ENCODE peak calls at places on chromosomes 7 and 10, in four cellular contexts. One of them, this sample, is unnamed.

GRCh38 chr10:60237977-60238376 is 151.7 kb downstream of the ANK3 start:
- DNase-seq in CD8-positive, alpha-beta T cell: no peak
- DNase-seq in CD8-positive, alpha-beta memory T cell: no peak
- DNase-seq in foreskin fibroblast: peak
- DNase-seq in this sample: no peak

GRCh38 chr10:130018253-130018652 is 54.2 kb upstream of the EBF3 start:
- DNase-seq in CD8-positive, alpha-beta T cell: peak
- DNase-seq in CD8-positive, alpha-beta memory T cell: no peak
- DNase-seq in foreskin fibroblast: peak
- DNase-seq in this sample: no peak

GRCh38 chr7:150986099-150986512 is 4.7 kb upstream of the NOS3 start:
- DNase-seq in CD8-positive, alpha-beta T cell: peak
- DNase-seq in CD8-positive, alpha-beta memory T cell: no peak
- DNase-seq in foreskin fibroblast: peak
- DNase-seq in this sample: no peak

GRCh38 chr7:116239019-116239418 is 28.7 kb downstream of the TES start:
- DNase-seq in CD8-positive, alpha-beta T cell: no peak
- DNase-seq in CD8-positive, alpha-beta memory T cell: no peak
- DNase-seq in foreskin fibroblast: no peak
- DNase-seq in this sample: no peak

GRCh38 chr10:79260803-79261740 is 86.2 kb upstream of the PPIF start:
- DNase-seq in CD8-positive, alpha-beta T cell: no peak
- DNase-seq in CD8-positive, alpha-beta memory T cell: no peak
- DNase-seq in foreskin fibroblast: peak
- DNase-seq in this sample: no peak

GRCh38 chr7:6691609-6692106 is 15.1 kb downstream of the ZNF12 start:
- DNase-seq in CD8-positive, alpha-beta T cell: no peak
- DNase-seq in CD8-positive, alpha-beta memory T cell: no peak
- DNase-seq in foreskin fibroblast: no peak
- DNase-seq in this sample: no peak

GRCh38 chr7:17153571-17153970 is 144.9 kb upstream of the AHR start:
- DNase-seq in CD8-positive, alpha-beta T cell: no peak
- DNase-seq in CD8-positive, alpha-beta memory T cell: no peak
- DNase-seq in foreskin fibroblast: no peak
- DNase-seq in this sample: no peak

GRCh38 chr7:101121996-101122932 is 4.6 kb upstream of the SERPINE1 start:
- DNase-seq in CD8-positive, alpha-beta T cell: no peak
- DNase-seq in CD8-positive, alpha-beta memory T cell: no peak
- DNase-seq in foreskin fibroblast: peak
- DNase-seq in this sample: no peak

GRCh38 chr10:96651998-96652431 is 65.2 kb upstream of the TM9SF3 start:
- DNase-seq in CD8-positive, alpha-beta T cell: peak
- DNase-seq in CD8-positive, alpha-beta memory T cell: peak
- DNase-seq in foreskin fibroblast: no peak
- DNase-seq in this sample: peak

GRCh38 chr10:50224330-50224952 is 26.9 kb downstream of the ASAH2 start:
- DNase-seq in CD8-positive, alpha-beta T cell: no peak
- DNase-seq in CD8-positive, alpha-beta memory T cell: peak
- DNase-seq in foreskin fibroblast: peak
- DNase-seq in this sample: no peak

GRCh38 chr7:24920702-24921679 is 59.0 kb downstream of the OSBPL3 start:
- DNase-seq in CD8-positive, alpha-beta T cell: no peak
- DNase-seq in CD8-positive, alpha-beta memory T cell: no peak
- DNase-seq in foreskin fibroblast: no peak
- DNase-seq in this sample: no peak

GRCh38 chr7:15245801-15246200 is 316.0 kb downstream of the AGMO start:
- DNase-seq in CD8-positive, alpha-beta T cell: no peak
- DNase-seq in CD8-positive, alpha-beta memory T cell: no peak
- DNase-seq in foreskin fibroblast: no peak
- DNase-seq in this sample: no peak

GRCh38 chr10:36888925-36889573 is 236.3 kb upstream of the ANKRD30A start:
- DNase-seq in CD8-positive, alpha-beta T cell: no peak
- DNase-seq in CD8-positive, alpha-beta memory T cell: no peak
- DNase-seq in foreskin fibroblast: no peak
- DNase-seq in this sample: peak

GRCh38 chr7:151172273-151173141 is 5.0 kb upstream of the GBX1 start:
- DNase-seq in CD8-positive, alpha-beta T cell: peak
- DNase-seq in CD8-positive, alpha-beta memory T cell: peak
- DNase-seq in foreskin fibroblast: peak
- DNase-seq in this sample: peak

GRCh38 chr7:214410-215212 is 22.2 kb downstream of the FAM20C start:
- DNase-seq in CD8-positive, alpha-beta T cell: no peak
- DNase-seq in CD8-positive, alpha-beta memory T cell: no peak
- DNase-seq in foreskin fibroblast: peak
- DNase-seq in this sample: no peak

GRCh38 chr10:78520737-78521430 is 487.2 kb downstream of the RPS24 start:
- DNase-seq in CD8-positive, alpha-beta T cell: peak
- DNase-seq in CD8-positive, alpha-beta memory T cell: no peak
- DNase-seq in foreskin fibroblast: no peak
- DNase-seq in this sample: no peak

GRCh38 chr7:38518516-38518915 is 112.7 kb downstream of the AMPH start:
- DNase-seq in CD8-positive, alpha-beta T cell: no peak
- DNase-seq in CD8-positive, alpha-beta memory T cell: no peak
- DNase-seq in foreskin fibroblast: peak
- DNase-seq in this sample: no peak

GRCh38 chr10:117360994-117361667 is 14.1 kb downstream of the PDZD8 start:
- DNase-seq in CD8-positive, alpha-beta T cell: no peak
- DNase-seq in CD8-positive, alpha-beta memory T cell: no peak
- DNase-seq in foreskin fibroblast: no peak
- DNase-seq in this sample: no peak

GRCh38 chr7:131261476-131261994 is 66.1 kb upstream of the MKLN1 start:
- DNase-seq in CD8-positive, alpha-beta T cell: no peak
- DNase-seq in CD8-positive, alpha-beta memory T cell: no peak
- DNase-seq in foreskin fibroblast: no peak
- DNase-seq in this sample: no peak

GRCh38 chr7:112946350-112946749 is 140.3 kb downstream of the GPR85 start:
- DNase-seq in CD8-positive, alpha-beta T cell: no peak
- DNase-seq in CD8-positive, alpha-beta memory T cell: no peak
- DNase-seq in foreskin fibroblast: no peak
- DNase-seq in this sample: no peak

GRCh38 chr7:1025747-1026581 is 18.4 kb upstream of the GPR146 start:
- DNase-seq in CD8-positive, alpha-beta T cell: no peak
- DNase-seq in CD8-positive, alpha-beta memory T cell: no peak
- DNase-seq in foreskin fibroblast: no peak
- DNase-seq in this sample: no peak

GRCh38 chr10:7146189-7146588 is 264.6 kb downstream of the SFMBT2 start:
- DNase-seq in CD8-positive, alpha-beta T cell: no peak
- DNase-seq in CD8-positive, alpha-beta memory T cell: no peak
- DNase-seq in foreskin fibroblast: no peak
- DNase-seq in this sample: no peak

GRCh38 chr10:27558612-27559020 is 54.5 kb downstream of the RAB18 start:
- DNase-seq in CD8-positive, alpha-beta T cell: peak
- DNase-seq in CD8-positive, alpha-beta memory T cell: peak
- DNase-seq in foreskin fibroblast: peak
- DNase-seq in this sample: peak

GRCh38 chr10:12299222-12299973 is 49.9 kb upstream of the CAMK1D start:
- DNase-seq in CD8-positive, alpha-beta T cell: no peak
- DNase-seq in CD8-positive, alpha-beta memory T cell: no peak
- DNase-seq in foreskin fibroblast: no peak
- DNase-seq in this sample: no peak

GRCh38 chr10:28468707-28469483 is 64.0 kb upstream of the WAC start:
- DNase-seq in CD8-positive, alpha-beta T cell: peak
- DNase-seq in CD8-positive, alpha-beta memory T cell: no peak
- DNase-seq in foreskin fibroblast: no peak
- DNase-seq in this sample: no peak

GRCh38 chr10:99981581-99982199 is 28.1 kb downstream of the DNMBP start:
- DNase-seq in CD8-positive, alpha-beta T cell: no peak
- DNase-seq in CD8-positive, alpha-beta memory T cell: no peak
- DNase-seq in foreskin fibroblast: no peak
- DNase-seq in this sample: no peak

GRCh38 chr10:121092341-121093099 is 241.4 kb downstream of the WDR11 start:
- DNase-seq in CD8-positive, alpha-beta T cell: no peak
- DNase-seq in CD8-positive, alpha-beta memory T cell: no peak
- DNase-seq in foreskin fibroblast: no peak
- DNase-seq in this sample: no peak

GRCh38 chr10:3668276-3668960 is 116.6 kb downstream of the KLF6 start:
- DNase-seq in CD8-positive, alpha-beta T cell: peak
- DNase-seq in CD8-positive, alpha-beta memory T cell: peak
- DNase-seq in foreskin fibroblast: no peak
- DNase-seq in this sample: peak

GRCh38 chr7:158382363-158382988 is 205.1 kb downstream of the PTPRN2 start:
- DNase-seq in CD8-positive, alpha-beta T cell: no peak
- DNase-seq in CD8-positive, alpha-beta memory T cell: no peak
- DNase-seq in foreskin fibroblast: no peak
- DNase-seq in this sample: no peak

GRCh38 chr10:31099664-31100063 is 68.0 kb upstream of the ZNF438 start:
- DNase-seq in CD8-positive, alpha-beta T cell: no peak
- DNase-seq in CD8-positive, alpha-beta memory T cell: no peak
- DNase-seq in foreskin fibroblast: no peak
- DNase-seq in this sample: no peak

GRCh38 chr7:32191296-32191695 is 121.1 kb upstream of the PDE1C start:
- DNase-seq in CD8-positive, alpha-beta T cell: no peak
- DNase-seq in CD8-positive, alpha-beta memory T cell: no peak
- DNase-seq in foreskin fibroblast: no peak
- DNase-seq in this sample: no peak

GRCh38 chr7:102836206-102836938 is 76.4 kb upstream of the LRRC17 start:
- DNase-seq in CD8-positive, alpha-beta T cell: no peak
- DNase-seq in CD8-positive, alpha-beta memory T cell: no peak
- DNase-seq in foreskin fibroblast: peak
- DNase-seq in this sample: no peak

GRCh38 chr10:6920072-6921019 is 340.3 kb upstream of the PRKCQ start:
- DNase-seq in CD8-positive, alpha-beta T cell: peak
- DNase-seq in CD8-positive, alpha-beta memory T cell: peak
- DNase-seq in foreskin fibroblast: peak
- DNase-seq in this sample: peak

GRCh38 chr7:95684505-95684904 is 87.8 kb upstream of the DYNC1I1 start:
- DNase-seq in CD8-positive, alpha-beta T cell: no peak
- DNase-seq in CD8-positive, alpha-beta memory T cell: no peak
- DNase-seq in foreskin fibroblast: no peak
- DNase-seq in this sample: no peak

GRCh38 chr10:31605426-31605825 is 286.4 kb downstream of the ZEB1 start:
- DNase-seq in CD8-positive, alpha-beta T cell: no peak
- DNase-seq in CD8-positive, alpha-beta memory T cell: no peak
- DNase-seq in foreskin fibroblast: no peak
- DNase-seq in this sample: no peak

GRCh38 chr10:24208661-24209420 is at the start of gene KIAA1217:
- DNase-seq in CD8-positive, alpha-beta T cell: no peak
- DNase-seq in CD8-positive, alpha-beta memory T cell: no peak
- DNase-seq in foreskin fibroblast: peak
- DNase-seq in this sample: no peak

GRCh38 chr10:97915761-97916160 is 66.1 kb downstream of the GOLGA7B start:
- DNase-seq in CD8-positive, alpha-beta T cell: no peak
- DNase-seq in CD8-positive, alpha-beta memory T cell: no peak
- DNase-seq in foreskin fibroblast: no peak
- DNase-seq in this sample: no peak

GRCh38 chr7:38177621-38178003 is 433 bp upstream of the STARD3NL start:
- DNase-seq in CD8-positive, alpha-beta T cell: no peak
- DNase-seq in CD8-positive, alpha-beta memory T cell: no peak
- DNase-seq in foreskin fibroblast: no peak
- DNase-seq in this sample: no peak

This sample was measured in immature natural killer cell.